ENCODE peak calls at places on chromosomes 5 and 9, in nine cellular contexts. L, Q, O, U, Y, B, F, S and M are unnamed samples.

GRCh38 chr9:99713838-99714306 is 107.8 kb upstream of the NR4A3 start:
- DNase-seq in L (peak), F (no peak), S (no peak), B (no peak), U (no peak), Y (no peak), O (no peak), Q (no peak), M (peak)

GRCh38 chr9:7879551-7880245 is 80.1 kb upstream of the DMAC1 start:
- DNase-seq in S (no peak), F (no peak), B (no peak), U (peak), L (no peak), O (no peak), Q (no peak), Y (no peak), M (no peak)

GRCh38 chr5:169521366-169521983 is 62.1 kb upstream of the SPDL1 start:
- DNase-seq in U (no peak), L (no peak), Q (no peak), O (no peak), S (no peak), B (no peak), F (no peak), Y (peak), M (no peak)

GRCh38 chr9:32434892-32435291 is 50.4 kb downstream of the ACO1 start:
- DNase-seq in Y (no peak), O (no peak), Q (no peak), L (no peak), F (no peak), U (no peak), B (no peak), S (no peak), M (no peak)

GRCh38 chr9:126113176-126113575 is 213.5 kb upstream of the MVB12B start:
- DNase-seq in O (no peak), F (no peak), U (no peak), Y (no peak), L (no peak), Q (no peak), B (peak), S (no peak), M (no peak)

GRCh38 chr5:9468070-9468388 is 77.8 kb downstream of the SEMA5A start:
- DNase-seq in O (peak), U (no peak), L (peak), Q (no peak), Y (no peak), S (no peak), F (peak), B (peak), M (no peak)

GRCh38 chr9:123960965-123961364 is 31.0 kb upstream of the DENND1A start:
- DNase-seq in U (no peak), Y (no peak), Q (no peak), F (no peak), O (no peak), S (no peak), B (no peak), L (no peak), M (no peak)

GRCh38 chr5:107289030-107289714 is 381.6 kb downstream of the EFNA5 start:
- DNase-seq in O (no peak), Q (no peak), S (no peak), F (no peak), L (no peak), B (no peak), U (peak), Y (no peak), M (peak)

GRCh38 chr5:98769256-98770157 is 4.0 kb upstream of the RGMB start:
- DNase-seq in F (peak), S (peak), Y (peak), B (peak), O (peak), Q (no peak), U (peak), L (peak), M (peak)

GRCh38 chr9:91900057-91900816 is 49.8 kb downstream of the ROR2 start:
- DNase-seq in L (no peak), Y (no peak), F (no peak), B (no peak), O (peak), S (no peak), U (no peak), Q (no peak), M (no peak)

GRCh38 chr9:120909904-120910303 is 16.7 kb downstream of the TRAF1 start:
- DNase-seq in S (no peak), Y (no peak), U (peak), L (peak), O (no peak), Q (no peak), B (peak), F (no peak), M (no peak)

GRCh38 chr9:114083693-114084092 is 5.6 kb upstream of the AMBP start:
- DNase-seq in S (no peak), Q (no peak), Y (no peak), B (peak), F (no peak), U (no peak), L (no peak), O (no peak), M (no peak)

GRCh38 chr5:67093259-67093658 is 103.3 kb downstream of the CD180 start:
- DNase-seq in S (no peak), Y (no peak), O (no peak), F (no peak), U (no peak), Q (no peak), B (no peak), L (no peak), M (no peak)

GRCh38 chr5:161064800-161065199 is 212.8 kb upstream of the ATP10B start:
- DNase-seq in B (no peak), F (no peak), L (no peak), O (no peak), S (no peak), Y (no peak), U (no peak), Q (no peak), M (no peak)

GRCh38 chr5:161058751-161059150 is 206.7 kb upstream of the ATP10B start:
- DNase-seq in B (no peak), F (no peak), O (no peak), U (no peak), Y (no peak), Q (no peak), L (no peak), S (no peak), M (no peak)

GRCh38 chr5:161064297-161064696 is 212.3 kb upstream of the ATP10B start:
- DNase-seq in O (no peak), S (no peak), Y (no peak), L (no peak), U (no peak), F (no peak), Q (no peak), B (no peak), M (no peak)
- TF ChIP-seq CTCF in O (no peak), S (no peak), Y (no peak), L (no peak), U (no peak), F (no peak), Q (no peak), B (no peak), M (no peak)

DNA sequence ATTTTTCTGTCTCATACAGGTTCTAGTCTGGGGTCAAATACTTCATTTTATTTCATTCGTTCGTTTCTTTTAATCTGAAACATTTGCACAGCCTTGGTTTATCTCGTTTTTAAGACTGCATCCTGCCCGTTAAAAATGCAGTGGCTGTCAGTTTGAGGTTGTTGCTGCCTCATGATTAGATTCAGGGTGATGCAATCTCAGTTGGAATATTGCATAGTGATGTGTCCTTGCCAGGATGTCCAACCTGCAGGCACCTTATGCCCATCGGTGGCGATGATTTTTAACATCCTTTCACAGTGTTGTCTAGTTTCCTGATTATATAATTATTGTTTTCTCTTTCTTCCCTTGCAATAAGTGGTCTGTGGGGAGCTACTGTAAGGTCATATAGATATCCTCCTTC is 45.1 kb downstream of the SH3GL2 start:
- DNase-seq in Y (no peak), S (no peak), B (no peak), F (no peak), L (no peak), O (no peak), U (no peak), Q (no peak), M (no peak)
- TF ChIP-seq CTCF in Y (no peak), S (no peak), B (no peak), F (no peak), L (no peak), O (no peak), U (no peak), Q (no peak), M (no peak)

DNA sequence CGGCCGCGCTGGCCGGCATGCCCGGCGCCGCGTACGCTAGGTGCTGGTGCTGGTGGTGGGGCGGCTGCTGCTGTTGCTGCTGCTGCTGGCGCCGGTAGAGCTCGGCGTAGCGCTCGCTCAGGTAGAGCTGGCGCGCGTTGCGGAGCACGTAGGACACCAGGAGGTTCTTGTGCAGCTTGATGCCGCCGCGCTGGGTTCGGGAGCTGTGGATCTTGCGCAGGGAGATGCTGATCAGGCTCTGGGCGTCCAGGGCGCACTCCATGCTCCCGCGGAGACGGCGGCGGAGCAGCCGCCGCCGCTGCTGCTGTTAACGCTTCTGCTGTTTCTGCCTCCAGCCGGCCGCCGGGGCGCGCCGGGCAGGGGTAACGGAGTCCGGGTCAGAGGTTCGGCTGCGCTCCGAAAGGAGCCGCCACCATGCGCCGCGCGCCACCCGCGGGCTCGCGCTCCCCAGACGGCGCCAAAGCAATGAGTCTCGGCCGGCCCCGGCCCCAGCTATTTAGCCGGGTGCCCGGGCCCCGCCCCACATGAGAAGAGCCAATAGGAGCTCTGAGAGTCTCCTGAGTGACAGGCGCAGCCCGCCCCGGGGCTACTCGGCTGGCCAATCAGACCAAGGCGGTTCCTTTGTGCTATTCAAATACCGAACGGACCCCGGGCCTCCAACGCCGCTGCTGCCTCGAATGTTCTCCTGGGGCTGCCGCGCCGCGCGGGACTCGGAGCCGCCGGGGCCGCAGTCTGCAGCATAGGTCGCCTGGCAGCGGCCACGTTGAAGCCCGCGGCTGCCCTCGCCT is at the start of gene IER5L:
- DNase-seq in B (peak), Y (peak), Q (peak), U (peak), F (peak), S (peak), L (peak), O (peak), M (peak)
- TF ChIP-seq CTCF in B (no peak), Y (no peak), Q (peak), U (no peak), F (no peak), S (no peak), L (no peak), O (no peak), M (no peak)

GRCh38 chr9:75891277-75892167 is 1.0 kb downstream of the PCSK5 start:
- DNase-seq in U (peak), O (peak), F (peak), Y (peak), S (peak), B (peak), L (no peak), Q (no peak), M (peak)

GRCh38 chr9:75889577-75889976 is 896 bp upstream of the PCSK5 start:
- DNase-seq in O (no peak), F (no peak), U (peak), Y (no peak), L (no peak), Q (no peak), B (no peak), S (no peak), M (peak)

GRCh38 chr9:75892168-75892901 is 1.9 kb downstream of the PCSK5 start:
- DNase-seq in F (peak), Q (no peak), Y (peak), U (peak), S (no peak), B (peak), O (peak), L (no peak), M (peak)

GRCh38 chr9:75889977-75890540 is 414 bp upstream of the PCSK5 start:
- DNase-seq in U (peak), O (peak), B (peak), Y (peak), L (peak), Q (no peak), S (no peak), F (peak), M (peak)

DNA sequence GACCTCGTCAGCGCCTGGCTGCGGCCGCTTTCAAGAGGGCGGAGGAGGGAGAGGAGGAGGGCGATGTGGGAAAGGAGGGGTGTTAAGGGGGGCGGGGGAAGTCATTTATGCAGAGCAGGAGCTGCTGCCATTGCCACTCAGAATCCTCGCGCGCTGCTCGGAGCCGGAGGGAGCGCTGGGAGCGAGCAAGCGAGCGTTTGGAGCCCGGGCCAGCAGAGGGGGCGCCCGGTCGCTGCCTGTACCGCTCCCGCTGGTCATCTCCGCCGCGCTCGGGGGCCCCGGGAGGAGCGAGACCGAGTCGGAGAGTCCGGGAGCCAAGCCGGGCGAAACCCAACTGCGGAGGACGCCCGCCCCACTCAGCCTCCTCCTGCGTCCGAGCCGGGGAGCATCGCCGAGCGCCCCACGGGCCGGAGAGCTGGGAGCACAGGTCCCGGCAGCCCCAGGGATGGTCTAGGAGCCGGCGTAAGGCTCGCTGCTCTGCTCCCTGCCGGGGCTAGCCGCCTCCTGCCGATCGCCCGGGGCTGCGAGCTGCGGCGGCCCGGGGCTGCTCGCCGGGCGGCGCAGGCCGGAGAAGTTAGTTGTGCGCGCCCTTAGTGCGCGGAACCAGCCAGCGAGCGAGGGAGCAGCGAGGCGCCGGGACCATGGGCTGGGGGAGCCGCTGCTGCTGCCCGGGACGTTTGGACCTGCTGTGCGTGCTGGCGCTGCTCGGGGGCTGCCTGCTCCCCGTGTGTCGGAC is at the start of gene PCSK5:
- DNase-seq in F (peak), U (peak), Q (peak), Y (peak), L (peak), B (peak), O (peak), S (peak), M (peak)
- TF ChIP-seq CTCF in F (no peak), U (peak), Q (peak), Y (peak), L (no peak), B (no peak), O (peak), S (no peak), M (no peak)

DNA sequence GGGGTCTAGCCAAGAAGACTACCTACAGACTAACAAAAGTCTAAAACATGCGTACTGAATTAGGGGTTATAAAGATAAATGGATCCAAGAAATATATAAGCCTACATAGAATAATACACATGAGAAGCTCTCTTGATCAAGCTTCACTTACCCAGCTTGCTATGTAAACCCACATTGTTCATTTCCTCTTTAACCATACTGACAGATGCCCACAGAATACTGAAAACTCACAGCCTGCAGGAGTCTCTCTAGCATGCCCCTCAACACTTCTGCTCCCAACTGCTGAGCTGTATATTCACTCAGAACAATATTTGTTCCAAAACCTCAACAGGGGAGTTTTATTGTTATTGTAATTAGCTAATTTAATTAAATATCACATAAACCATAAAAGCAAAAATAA is 52.4 kb downstream of the RFX3 start:
- DNase-seq in Y (no peak), S (no peak), O (no peak), B (no peak), Q (no peak), U (no peak), L (no peak), F (no peak), M (no peak)
- TF ChIP-seq CTCF in Y (no peak), S (no peak), O (no peak), B (no peak), Q (no peak), U (no peak), L (no peak), F (no peak), M (no peak)

GRCh38 chr5:108836492-108836891 is 88.8 kb downstream of the FER start:
- DNase-seq in Y (no peak), U (no peak), B (no peak), O (no peak), F (no peak), L (no peak), S (no peak), Q (no peak), M (no peak)
- TF ChIP-seq CTCF in Y (no peak), U (no peak), B (no peak), O (no peak), F (no peak), L (no peak), S (no peak), Q (no peak), M (no peak)

GRCh38 chr5:153598099-153598498 is 107.6 kb downstream of the GRIA1 start:
- DNase-seq in B (no peak), U (no peak), O (no peak), Y (no peak), S (no peak), F (no peak), L (no peak), Q (no peak), M (no peak)

GRCh38 chr5:153592081-153592480 is 101.6 kb downstream of the GRIA1 start:
- DNase-seq in Y (no peak), O (no peak), B (no peak), L (no peak), S (no peak), F (no peak), U (no peak), Q (no peak), M (no peak)

DNA sequence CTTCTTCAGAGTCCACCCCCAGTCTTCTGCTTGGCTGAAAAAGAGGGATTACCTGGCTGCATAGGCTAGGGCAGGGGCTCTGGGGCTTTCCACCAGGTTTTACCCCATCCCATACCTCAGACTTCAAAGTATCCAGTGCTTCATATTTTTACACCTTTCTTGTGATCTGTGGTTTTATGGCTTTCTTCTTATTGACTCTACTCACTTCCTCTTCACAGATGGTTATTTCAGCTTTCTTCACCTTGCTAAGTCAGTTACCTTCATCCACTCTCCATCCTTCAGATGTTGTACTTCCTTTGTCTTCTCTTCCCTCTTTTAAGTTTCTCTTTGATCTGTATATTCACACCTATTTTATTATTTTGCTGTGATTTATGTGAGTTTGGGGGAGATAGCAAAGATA is 104.3 kb downstream of the GRIA1 start:
- DNase-seq in O (no peak), S (no peak), F (no peak), L (no peak), U (no peak), Y (no peak), B (no peak), Q (no peak), M (no peak)
- TF ChIP-seq CTCF in O (no peak), S (no peak), F (no peak), L (no peak), U (no peak), Y (no peak), B (no peak), Q (no peak), M (no peak)